ENCODE peak calls at places on chromosomes 7 and 10, in seven cellular contexts. S, A, G, T, Z, Y and U are unnamed samples.

GRCh38 chr10:103053659-103054581 is 135.8 kb downstream of the CNNM2 start:
- DNase-seq in Y (peak; percentile 73), A (peak; percentile 30), S (peak; percentile 80), G (peak; percentile 29), T (peak; percentile 82), Z (peak; percentile 63), U (peak; percentile 88)

GRCh38 chr7:151351967-151352366 is 10.4 kb downstream of the NUB1 start:
- DNase-seq in A (no peak), G (no peak), Y (no peak), T (no peak), S (no peak), Z (peak; percentile 28), U (no peak)

GRCh38 chr7:42926204-42926603 is 5.8 kb downstream of the PSMA2 start:
- DNase-seq in S (no peak), G (no peak), T (no peak), Y (no peak), Z (no peak), A (no peak), U (no peak)

GRCh38 chr7:155374276-155375252 is 76.9 kb downstream of the INSIG1 start:
- DNase-seq in Z (peak; percentile 7), A (no peak), T (peak; percentile 42), G (no peak), S (no peak), Y (no peak), U (no peak)

GRCh38 chr10:92848441-92849233 is at the start of gene EXOC6:
- DNase-seq in Y (peak; percentile 78), T (peak; percentile 78), A (peak; percentile 82), Z (peak; percentile 84), G (no peak), S (peak; percentile 82), U (peak; percentile 74)

GRCh38 chr7:149414745-149415390 is 46.0 kb downstream of the ZNF777 start:
- DNase-seq in T (peak; percentile 93), S (peak; percentile 100), G (peak; percentile 94), Y (peak; percentile 80), A (peak; percentile 73), Z (peak; percentile 53), U (peak; percentile 82)

GRCh38 chr7:37916017-37916672 is 472 bp downstream of the SFRP4 start:
- DNase-seq in Y (no peak), A (peak; percentile 2), S (peak; percentile 10), G (no peak), T (peak; percentile 64), Z (no peak), U (no peak)

GRCh38 chr10:28754930-28755718 is 77.8 kb downstream of the BAMBI start:
- DNase-seq in S (peak; percentile 70), Y (peak; percentile 27), G (no peak), A (no peak), T (no peak), Z (peak; percentile 39), U (peak; percentile 67)

GRCh38 chr10:45380903-45381610 is 7.0 kb downstream of the ALOX5 start:
- DNase-seq in Y (no peak), G (no peak), S (no peak), A (no peak), Z (peak; percentile 39), T (no peak), U (no peak)

GRCh38 chr7:95899919-95900513 is 127.7 kb downstream of the DYNC1I1 start:
- DNase-seq in A (no peak), Y (no peak), Z (no peak), S (peak; percentile 55), G (no peak), T (peak; percentile 55), U (no peak)

GRCh38 chr10:80686734-80687561 is 149.2 kb downstream of the SH2D4B start:
- DNase-seq in Z (no peak), G (no peak), S (no peak), Y (no peak), A (no peak), T (no peak), U (no peak)

GRCh38 chr7:80884511-80885195 is 34.2 kb downstream of the SEMA3C start:
- DNase-seq in A (no peak), T (no peak), S (peak; percentile 18), Y (peak; percentile 51), Z (peak; percentile 60), G (no peak), U (peak; percentile 54)

GRCh38 chr7:76423666-76424412 is 911 bp upstream of the ZP3 start:
- DNase-seq in Z (peak; percentile 27), A (no peak), Y (no peak), T (peak; percentile 61), G (no peak), S (peak; percentile 62), U (no peak)

GRCh38 chr7:32059289-32060045 is 10.7 kb downstream of the PDE1C start:
- DNase-seq in A (no peak), S (peak; percentile 4), Y (peak; percentile 67), G (no peak), T (no peak), Z (no peak), U (peak; percentile 71)

GRCh38 chr7:90629306-90629918 is 33.3 kb downstream of the CDK14 start:
- DNase-seq in G (no peak), A (peak; percentile 51), Y (peak; percentile 75), S (peak; percentile 85), T (no peak), Z (peak; percentile 75), U (peak; percentile 63)

GRCh38 chr7:92768501-92769360 is 67.6 kb downstream of the CDK6 start:
- DNase-seq in A (no peak), G (no peak), T (no peak), S (no peak), Z (no peak), Y (peak; percentile 61), U (peak; percentile 64)

GRCh38 chr7:26153823-26154783 is 2.1 kb downstream of the NFE2L3 start:
- DNase-seq in A (no peak), G (peak; percentile 83), S (peak; percentile 87), Y (peak; percentile 59), T (peak; percentile 87), Z (no peak), U (peak; percentile 68)

GRCh38 chr7:29379551-29379950 is 184.1 kb upstream of the PRR15 start:
- DNase-seq in G (no peak), Y (no peak), S (no peak), Z (no peak), T (no peak), A (no peak), U (no peak)

GRCh38 chr7:3267928-3268690 is 32.9 kb upstream of the SDK1 start:
- DNase-seq in A (no peak), Y (peak; percentile 95), Z (no peak), S (no peak), T (no peak), G (no peak), U (peak; percentile 99)

GRCh38 chr7:21903074-21903786 is 42.5 kb downstream of the CDCA7L start:
- DNase-seq in T (no peak), S (no peak), G (no peak), Y (peak; percentile 13), A (no peak), Z (no peak), U (no peak)

GRCh38 chr7:82762880-82763279 is 319.3 kb upstream of the CACNA2D1 start:
- DNase-seq in S (no peak), A (no peak), Z (peak; percentile 33), T (no peak), Y (peak; percentile 30), G (no peak), U (peak; percentile 47)

DNA sequence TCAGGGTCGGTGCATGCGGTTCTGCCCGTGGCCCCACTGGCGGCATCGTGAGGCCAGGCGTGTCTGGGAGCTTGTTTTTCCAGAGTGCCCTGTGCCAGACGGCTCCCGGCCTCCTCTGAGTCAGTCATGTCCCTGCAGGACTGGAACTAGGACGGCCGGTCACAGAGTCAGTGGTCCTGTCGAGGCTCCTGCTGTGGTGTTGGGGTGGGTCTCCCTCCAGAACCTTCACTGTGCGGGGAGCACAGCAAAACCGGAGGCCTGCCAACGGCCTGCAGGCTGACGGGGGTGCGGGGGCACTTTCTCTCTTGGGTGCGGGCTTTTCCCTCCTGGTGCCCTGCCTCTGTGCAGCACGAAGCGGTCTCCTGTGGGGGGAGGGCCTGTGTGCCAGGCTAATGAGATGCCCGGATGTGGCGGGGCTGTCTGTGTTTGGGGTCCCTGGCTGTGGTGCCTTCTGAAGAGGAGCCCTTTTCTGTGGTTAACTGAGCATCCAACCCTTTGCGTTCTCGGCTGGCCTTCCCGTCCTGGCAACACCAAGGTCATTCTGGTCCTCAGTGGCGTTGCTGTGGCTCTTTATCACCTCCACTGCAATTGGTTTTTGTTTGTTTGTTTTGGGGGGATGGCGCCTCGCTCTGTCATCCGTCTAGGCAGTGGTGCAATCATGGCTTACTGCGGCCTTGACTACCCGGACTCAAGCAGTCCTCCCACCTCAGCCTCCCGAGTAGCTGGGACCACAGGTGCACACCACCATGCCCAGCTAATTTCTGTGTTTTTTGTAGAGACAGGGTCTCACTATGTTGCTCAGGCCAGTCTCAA is 8.0 kb downstream of the GET4 start:
- DNase-seq in S (no peak), A (no peak), T (no peak), G (no peak), Y (no peak), Z (no peak), U (no peak)
- H3K23ac ChIP-seq in S (peak overlapping the region; percentile 24), A (no peak overlapping the region), T (no peak overlapping the region), G (no peak overlapping the region), Y (no peak overlapping the region), Z (no peak overlapping the region), U (no peak overlapping the region)

DNA sequence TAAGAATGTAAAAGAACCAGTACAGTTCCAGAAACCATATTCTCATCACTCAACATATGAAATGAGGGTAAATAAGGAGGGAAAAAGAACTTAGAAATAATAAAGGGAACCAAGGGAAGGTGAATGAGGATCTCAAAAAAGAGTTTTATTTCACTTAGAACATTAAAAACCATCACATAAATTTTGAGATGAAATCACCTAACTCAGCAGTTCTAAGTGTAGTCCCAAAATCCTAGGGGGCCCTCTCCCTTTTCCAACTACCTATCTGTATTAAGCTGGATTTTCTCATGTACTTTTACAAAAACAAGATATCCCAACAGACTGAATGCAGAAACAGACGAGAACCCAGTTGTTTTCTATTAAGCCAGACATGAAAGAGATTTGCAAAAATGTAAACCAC is 3.2 kb downstream of the ZCWPW1 start:
- DNase-seq in Z (no peak), G (no peak), Y (no peak), A (no peak), T (no peak), S (no peak), U (no peak)
- H3K23ac ChIP-seq in Z (no peak overlapping the region), G (no peak overlapping the region), Y (no peak overlapping the region), A (no peak overlapping the region), T (no peak overlapping the region), S (no peak overlapping the region), U (no peak overlapping the region)

GRCh38 chr10:48439031-48439430 is 132.6 kb downstream of the MAPK8 start:
- DNase-seq in A (no peak), Z (peak; percentile 5), T (no peak), G (no peak), S (no peak), Y (peak; percentile 37), U (peak; percentile 81)
- H3K23ac ChIP-seq in A (no peak overlapping the region), Z (no peak overlapping the region), T (no peak overlapping the region), G (no peak overlapping the region), S (no peak overlapping the region), Y (no peak overlapping the region), U (peak overlapping the region; percentile 92)

GRCh38 chr7:41447106-41448042 is 255.5 kb downstream of the INHBA start:
- DNase-seq in G (no peak), T (no peak), A (no peak), Y (peak; percentile 26), S (peak; percentile 27), Z (no peak), U (peak; percentile 36)

GRCh38 chr7:41449286-41449685 is 253.6 kb downstream of the INHBA start:
- DNase-seq in A (no peak), Y (no peak), G (no peak), S (no peak), Z (no peak), T (no peak), U (no peak)

GRCh38 chr7:41445951-41446350 is 256.9 kb downstream of the INHBA start:
- DNase-seq in Z (no peak), G (no peak), S (no peak), Y (no peak), T (no peak), A (no peak), U (no peak)

GRCh38 chr7:41448104-41448503 is 254.8 kb downstream of the INHBA start:
- DNase-seq in Y (peak; percentile 22), S (no peak), A (no peak), Z (peak; percentile 75), G (no peak), T (no peak), U (peak; percentile 32)

GRCh38 chr7:41445432-41445831 is 257.5 kb downstream of the INHBA start:
- DNase-seq in Y (no peak), S (no peak), A (no peak), Z (no peak), G (no peak), T (no peak), U (no peak)
- H3K23ac ChIP-seq in Y (no peak overlapping the region), S (no peak overlapping the region), A (no peak overlapping the region), Z (no peak overlapping the region), G (no peak overlapping the region), T (no peak overlapping the region), U (no peak overlapping the region)